ENCODE peak calls at places on chromosomes 3 and 15, in ten cellular contexts. E is CD8-positive, alpha-beta T cell; L is tibial artery; K is Panc1; Y is body of pancreas; S is A549; V is lower lobe of right lung; I is fibroblast of pulmonary artery; U is adrenal gland; T is RWPE2. J is an unnamed sample.

GRCh38 chr3:14537590-14538450 is 2.3 kb downstream of the GRIP2 start:
- DNase-seq in Y (no peak), I (no peak), V (peak; percentile 28), S (peak; percentile 65), T (no peak), E (no peak), L (no peak), K (no peak), U (no peak), J (no peak)

GRCh38 chr3:131602011-131602779 is 99.4 kb upstream of the MRPL3 start:
- DNase-seq in Y (no peak), S (no peak), I (no peak), E (no peak), K (no peak), T (no peak), L (no peak), V (no peak), U (no peak), J (no peak)

GRCh38 chr15:101676965-101677364 is 24.8 kb upstream of the TM2D3 start:
- DNase-seq in L (no peak), Y (no peak), U (no peak), I (no peak), S (no peak), V (no peak), E (no peak), T (no peak), K (no peak), J (no peak)

GRCh38 chr15:34161329-34161953 is 48.5 kb downstream of the KATNBL1 start:
- DNase-seq in U (no peak), T (no peak), K (no peak), I (no peak), E (no peak), Y (no peak), V (no peak), S (peak; percentile 15), L (no peak), J (no peak)

GRCh38 chr3:10516835-10517465 is 11.6 kb upstream of the ATP2B2 start:
- DNase-seq in I (no peak), E (no peak), V (no peak), U (no peak), K (no peak), T (peak; percentile 49), S (no peak), Y (no peak), L (no peak), J (peak; percentile 4)

GRCh38 chr3:50515565-50516047 is 12.2 kb upstream of the CACNA2D2 start:
- DNase-seq in Y (no peak), K (no peak), I (peak; percentile 7), S (no peak), V (peak; percentile 61), T (no peak), U (peak; percentile 13), L (no peak), E (no peak), J (peak; percentile 18)

GRCh38 chr3:150184426-150185071 is 213.9 kb upstream of the PFN2 start:
- DNase-seq in I (peak; percentile 17), S (peak; percentile 33), K (peak; percentile 28), U (no peak), L (no peak), T (no peak), E (no peak), V (no peak), Y (no peak), J (peak; percentile 47)

GRCh38 chr3:124558898-124559649 is 171.2 kb upstream of the UMPS start:
- DNase-seq in U (peak; percentile 91), V (peak; percentile 70), L (peak; percentile 86), T (peak; percentile 86), S (peak; percentile 36), E (no peak), Y (peak; percentile 61), I (peak; percentile 97), K (no peak), J (peak; percentile 97)

GRCh38 chr3:78430741-78431140 is 1337.1 kb downstream of the ROBO1 start:
- DNase-seq in U (no peak), K (no peak), L (no peak), T (no peak), E (no peak), S (no peak), I (no peak), V (no peak), Y (no peak), J (no peak)

GRCh38 chr15:47688573-47689086 is 28.7 kb upstream of the SEMA6D start:
- DNase-seq in Y (no peak), T (no peak), K (no peak), U (no peak), V (no peak), I (peak; percentile 31), S (no peak), E (no peak), L (no peak), J (peak; percentile 16)

GRCh38 chr15:47682661-47683060 is 34.6 kb upstream of the SEMA6D start:
- DNase-seq in U (no peak), S (no peak), V (no peak), I (no peak), L (no peak), E (no peak), Y (no peak), T (no peak), K (no peak), J (no peak)

DNA sequence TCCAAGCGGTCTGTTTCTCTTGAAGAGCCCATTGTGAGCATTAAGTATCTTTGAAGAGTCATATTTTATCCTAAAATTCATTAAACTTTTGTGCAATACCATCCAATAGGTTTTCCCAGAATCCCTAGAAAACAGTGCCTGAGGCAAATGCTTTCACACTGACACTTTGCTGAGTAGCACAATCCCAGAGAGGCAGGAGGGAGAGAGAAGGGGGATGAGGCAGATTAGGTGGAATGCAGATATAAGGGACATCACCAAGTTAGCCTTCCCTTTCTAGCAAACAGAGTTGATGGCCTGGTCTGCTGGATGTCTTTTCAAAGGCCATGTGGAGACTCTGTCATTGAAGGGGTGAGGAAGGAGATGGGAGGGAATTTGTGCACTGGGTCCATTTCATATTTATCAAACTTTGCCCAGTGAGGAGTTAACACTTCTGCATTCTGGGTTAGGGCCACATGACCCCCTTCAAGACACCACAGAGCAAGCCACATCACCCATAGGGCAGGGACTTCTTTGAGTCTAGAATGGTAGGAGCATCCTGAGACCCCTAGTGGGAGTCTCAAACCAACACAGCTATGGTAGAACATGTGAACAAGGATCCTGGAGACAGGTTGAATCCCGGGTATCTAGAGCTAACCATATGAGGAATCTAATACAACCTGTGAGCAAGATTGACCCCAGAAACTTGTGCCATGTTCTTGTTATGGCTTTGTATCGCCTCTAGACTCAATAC is 32.0 kb upstream of the SEMA6D start:
- DNase-seq in L (no peak), E (no peak), K (no peak), S (no peak), V (no peak), T (no peak), Y (no peak), I (no peak), U (no peak), J (no peak)
- TF ChIP-seq CTCF in L (no peak), E (no peak), K (no peak), S (no peak), V (no peak), T (no peak), Y (no peak), I (no peak), U (no peak), J (no peak)

DNA sequence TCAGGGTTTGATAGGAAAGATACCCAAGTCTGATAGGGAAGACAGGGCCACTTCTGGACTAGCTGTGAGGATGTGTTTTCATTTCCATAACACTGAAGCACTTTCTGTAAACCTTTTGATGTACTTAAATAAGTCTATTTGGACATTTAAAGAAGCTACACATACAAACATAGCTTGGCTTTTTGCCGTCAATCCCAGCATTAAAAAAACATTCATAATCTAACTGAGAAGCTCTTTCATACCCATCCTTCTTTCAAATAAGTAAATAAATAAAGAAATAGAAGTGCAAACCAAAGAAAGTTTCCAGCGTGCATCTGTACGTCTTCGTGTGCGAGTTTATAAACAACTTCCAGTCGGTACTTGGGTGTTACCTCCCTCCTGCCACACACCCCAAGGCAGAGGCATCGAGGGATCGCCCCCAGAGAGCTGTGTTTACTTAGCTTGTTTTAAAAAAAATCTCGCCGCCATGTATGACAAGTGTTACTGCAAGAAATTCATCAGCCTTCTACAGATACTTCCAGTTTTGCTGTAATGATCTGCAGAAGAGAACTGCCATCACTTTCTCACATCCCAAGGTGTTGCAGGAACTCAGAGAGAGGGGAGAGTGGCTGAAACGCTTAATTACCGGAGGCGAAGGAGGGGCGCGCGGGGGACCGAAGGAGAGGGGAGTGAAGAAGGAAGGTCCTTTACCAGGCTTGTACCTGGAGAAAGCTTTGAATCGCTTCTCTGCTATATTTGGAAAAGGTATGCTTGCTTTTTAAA is 9.0 kb upstream of the MEIS2 start:
- DNase-seq in I (no peak), S (no peak), U (no peak), V (no peak), T (no peak), Y (no peak), E (no peak), K (no peak), L (no peak), J (no peak)
- H3K4me3 ChIP-seq in I (peak overlapping the region; percentile 50), S (no peak overlapping the region), U (peak overlapping the region; percentile 32), V (no peak overlapping the region), T (no peak overlapping the region), Y (no peak overlapping the region), E (no peak overlapping the region), K (no peak overlapping the region), L (no peak overlapping the region), J (no peak overlapping the region)

GRCh38 chr3:111249421-111249820 is 177.8 kb downstream of the NECTIN3 start:
- DNase-seq in L (no peak), S (no peak), E (no peak), U (no peak), V (no peak), T (no peak), Y (no peak), K (no peak), I (no peak), J (no peak)

GRCh38 chr3:111248406-111248805 is 176.8 kb downstream of the NECTIN3 start:
- DNase-seq in L (no peak), I (no peak), S (no peak), Y (no peak), E (no peak), V (no peak), U (no peak), K (no peak), T (no peak), J (no peak)

GRCh38 chr3:111246967-111247760 is 175.5 kb downstream of the NECTIN3 start:
- DNase-seq in S (peak; percentile 2), L (no peak), V (no peak), Y (no peak), I (peak; percentile 65), T (no peak), E (no peak), K (no peak), U (no peak), J (peak; percentile 29)

GRCh38 chr3:111253733-111254132 is 182.1 kb downstream of the NECTIN3 start:
- DNase-seq in I (no peak), V (no peak), L (no peak), T (no peak), E (no peak), Y (no peak), U (no peak), K (no peak), S (no peak), J (no peak)

GRCh38 chr3:111252795-111253194 is 181.2 kb downstream of the NECTIN3 start:
- DNase-seq in U (peak; percentile 47), I (peak; percentile 54), K (no peak), T (no peak), S (no peak), Y (no peak), L (no peak), V (no peak), E (no peak), J (peak; percentile 57)
- TF ChIP-seq CTCF in U (no peak), I (no peak), K (no peak), T (peak; percentile 7), S (no peak), Y (no peak), L (no peak), V (no peak), E (no peak), J (no peak)

GRCh38 chr3:146134348-146135117 is 26.5 kb downstream of the PLOD2 start:
- DNase-seq in T (no peak), U (no peak), I (no peak), E (no peak), Y (no peak), V (no peak), S (no peak), L (no peak), K (no peak), J (no peak)
- H3K4me3 ChIP-seq in T (no peak overlapping the region), U (no peak overlapping the region), I (no peak overlapping the region), E (no peak overlapping the region), Y (no peak overlapping the region), V (no peak overlapping the region), S (no peak overlapping the region), L (no peak overlapping the region), K (no peak overlapping the region), J (no peak overlapping the region)

J was measured in cardiac fibroblast.